ENCODE peak calls at places on chromosome 13, in four cellular contexts. One of them, this sample, is unnamed.

GRCh38 chr13:30204564-30204963 is 102.8 kb downstream of the KATNAL1 start:
- DNase-seq in mesendoderm: no peak
- DNase-seq in left lung: no peak
- DNase-seq in lower lobe of right lung: no peak
- DNase-seq in this sample: no peak

GRCh38 chr13:65943711-65944110 is 1286.4 kb downstream of the PCDH9 start:
- DNase-seq in mesendoderm: no peak
- DNase-seq in left lung: no peak
- DNase-seq in lower lobe of right lung: no peak
- DNase-seq in this sample: no peak

GRCh38 chr13:20191311-20191901 is 1.3 kb downstream of the GJB2 start:
- DNase-seq in mesendoderm: no peak
- DNase-seq in left lung: no peak
- DNase-seq in lower lobe of right lung: no peak
- DNase-seq in this sample: no peak

GRCh38 chr13:114282143-114282685 is 813 bp downstream of the UPF3A start:
- DNase-seq in mesendoderm: no peak
- DNase-seq in left lung: peak; percentile 90
- DNase-seq in lower lobe of right lung: peak; percentile 68
- DNase-seq in this sample: peak; percentile 88

GRCh38 chr13:80084086-80084676 is 256.7 kb downstream of the SPRY2 start:
- DNase-seq in mesendoderm: peak; percentile 88
- DNase-seq in left lung: no peak
- DNase-seq in lower lobe of right lung: no peak
- DNase-seq in this sample: no peak

GRCh38 chr13:51643882-51644281 is 59.6 kb downstream of the WDFY2 start:
- DNase-seq in mesendoderm: peak; percentile 74
- DNase-seq in left lung: no peak
- DNase-seq in lower lobe of right lung: no peak
- DNase-seq in this sample: no peak

GRCh38 chr13:77565635-77566034 is 30.1 kb downstream of the SCEL start:
- DNase-seq in mesendoderm: peak; percentile 40
- DNase-seq in left lung: no peak
- DNase-seq in lower lobe of right lung: no peak
- DNase-seq in this sample: no peak

GRCh38 chr13:51623473-51623872 is 39.2 kb downstream of the WDFY2 start:
- DNase-seq in mesendoderm: no peak
- DNase-seq in left lung: no peak
- DNase-seq in lower lobe of right lung: no peak
- DNase-seq in this sample: no peak

GRCh38 chr13:72160977-72161376 is 294.0 kb upstream of the DACH1 start:
- DNase-seq in mesendoderm: no peak
- DNase-seq in left lung: no peak
- DNase-seq in lower lobe of right lung: no peak
- DNase-seq in this sample: no peak

GRCh38 chr13:49649963-49650312 is 21.6 kb downstream of the ARL11 start:
- DNase-seq in mesendoderm: no peak
- DNase-seq in left lung: no peak
- DNase-seq in lower lobe of right lung: no peak
- DNase-seq in this sample: no peak

GRCh38 chr13:27960362-27961226 is 8.5 kb downstream of the CDX2 start:
- DNase-seq in mesendoderm: peak; percentile 86
- DNase-seq in left lung: peak; percentile 83
- DNase-seq in lower lobe of right lung: peak; percentile 72
- DNase-seq in this sample: no peak

GRCh38 chr13:53343345-53343744 is 314.7 kb downstream of the OLFM4 start:
- DNase-seq in mesendoderm: peak; percentile 83
- DNase-seq in left lung: no peak
- DNase-seq in lower lobe of right lung: no peak
- DNase-seq in this sample: no peak

GRCh38 chr13:101700598-101700997 is 248.1 kb downstream of the ITGBL1 start:
- DNase-seq in mesendoderm: no peak
- DNase-seq in left lung: no peak
- DNase-seq in lower lobe of right lung: no peak
- DNase-seq in this sample: no peak

GRCh38 chr13:104408733-104409132 is 1342.5 kb upstream of the SLC10A2 start:
- DNase-seq in mesendoderm: peak; percentile 34
- DNase-seq in left lung: no peak
- DNase-seq in lower lobe of right lung: no peak
- DNase-seq in this sample: no peak

GRCh38 chr13:112065521-112065866 is 1.5 kb upstream of the SOX1 start:
- DNase-seq in mesendoderm: no peak
- DNase-seq in left lung: no peak
- DNase-seq in lower lobe of right lung: no peak
- DNase-seq in this sample: no peak

GRCh38 chr13:109773276-109773675 is 13.1 kb downstream of the IRS2 start:
- DNase-seq in mesendoderm: no peak
- DNase-seq in left lung: no peak
- DNase-seq in lower lobe of right lung: no peak
- DNase-seq in this sample: no peak

GRCh38 chr13:23871616-23872220 is 17.5 kb downstream of the MIPEP start:
- DNase-seq in mesendoderm: peak; percentile 34
- DNase-seq in left lung: no peak
- DNase-seq in lower lobe of right lung: no peak
- DNase-seq in this sample: no peak

GRCh38 chr13:70964124-70964523 is 855.9 kb upstream of the KLHL1 start:
- DNase-seq in mesendoderm: no peak
- DNase-seq in left lung: no peak
- DNase-seq in lower lobe of right lung: no peak
- DNase-seq in this sample: no peak

GRCh38 chr13:113458218-113459065 is 5.2 kb upstream of the ADPRHL1 start:
- DNase-seq in mesendoderm: peak; percentile 76
- DNase-seq in left lung: no peak
- DNase-seq in lower lobe of right lung: no peak
- DNase-seq in this sample: no peak

GRCh38 chr13:47572375-47572774 is 428.7 kb downstream of the SUCLA2 start:
- DNase-seq in mesendoderm: no peak
- DNase-seq in left lung: no peak
- DNase-seq in lower lobe of right lung: no peak
- DNase-seq in this sample: no peak

GRCh38 chr13:81275666-81276258 is 934.8 kb upstream of the SPRY2 start:
- DNase-seq in mesendoderm: peak; percentile 55
- DNase-seq in left lung: no peak
- DNase-seq in lower lobe of right lung: no peak
- DNase-seq in this sample: no peak

GRCh38 chr13:31767175-31767900 is 28.0 kb downstream of the RXFP2 start:
- DNase-seq in mesendoderm: peak; percentile 55
- DNase-seq in left lung: no peak
- DNase-seq in lower lobe of right lung: no peak
- DNase-seq in this sample: no peak

GRCh38 chr13:74869846-74870245 is 612.1 kb downstream of the TBC1D4 start:
- DNase-seq in mesendoderm: no peak
- DNase-seq in left lung: no peak
- DNase-seq in lower lobe of right lung: no peak
- DNase-seq in this sample: no peak

GRCh38 chr13:98263841-98264240 is 86.8 kb upstream of the RNF113B start:
- DNase-seq in mesendoderm: no peak
- DNase-seq in left lung: no peak
- DNase-seq in lower lobe of right lung: no peak
- DNase-seq in this sample: no peak

GRCh38 chr13:104416973-104417372 is 1350.8 kb upstream of the SLC10A2 start:
- DNase-seq in mesendoderm: no peak
- DNase-seq in left lung: no peak
- DNase-seq in lower lobe of right lung: no peak
- DNase-seq in this sample: no peak

GRCh38 chr13:110363009-110363408 is 55.9 kb downstream of the COL4A2 start:
- DNase-seq in mesendoderm: peak; percentile 61
- DNase-seq in left lung: no peak
- DNase-seq in lower lobe of right lung: no peak
- DNase-seq in this sample: no peak

GRCh38 chr13:113876341-113877148 is 12.7 kb upstream of the GAS6 start:
- DNase-seq in mesendoderm: no peak
- DNase-seq in left lung: no peak
- DNase-seq in lower lobe of right lung: no peak
- DNase-seq in this sample: no peak

GRCh38 chr13:112246731-112247470 is 129.3 kb upstream of the SPACA7 start:
- DNase-seq in mesendoderm: no peak
- DNase-seq in left lung: no peak
- DNase-seq in lower lobe of right lung: no peak
- DNase-seq in this sample: no peak

GRCh38 chr13:98022210-98022609 is 68.7 kb downstream of the IPO5 start:
- DNase-seq in mesendoderm: peak; percentile 50
- DNase-seq in left lung: no peak
- DNase-seq in lower lobe of right lung: no peak
- DNase-seq in this sample: no peak

DNA sequence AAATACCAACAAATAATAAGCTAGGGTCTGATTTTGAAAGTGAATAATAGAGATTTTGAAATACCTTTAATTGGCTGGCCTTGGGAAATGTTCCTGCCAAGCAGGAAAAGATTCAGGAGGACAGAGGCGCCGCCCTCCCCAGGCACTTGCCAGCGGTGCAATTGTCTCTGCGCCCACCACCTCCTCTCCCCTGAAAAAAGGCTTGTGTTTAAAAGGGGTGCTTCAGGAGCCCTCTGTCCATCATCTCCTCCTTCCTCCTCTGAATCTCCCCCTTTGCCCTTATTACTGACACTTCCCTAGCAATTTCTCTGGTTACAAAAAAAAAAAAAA is 85.6 kb upstream of the GPR183 start:
- DNase-seq in mesendoderm: no peak
- DNase-seq in left lung: no peak
- DNase-seq in lower lobe of right lung: no peak
- DNase-seq in this sample: no peak
- H3K27ac ChIP-seq in mesendoderm: no peak overlapping the region
- H3K27ac ChIP-seq in left lung: no peak overlapping the region
- H3K27ac ChIP-seq in lower lobe of right lung: no peak overlapping the region
- H3K27ac ChIP-seq in this sample: no peak overlapping the region

DNA sequence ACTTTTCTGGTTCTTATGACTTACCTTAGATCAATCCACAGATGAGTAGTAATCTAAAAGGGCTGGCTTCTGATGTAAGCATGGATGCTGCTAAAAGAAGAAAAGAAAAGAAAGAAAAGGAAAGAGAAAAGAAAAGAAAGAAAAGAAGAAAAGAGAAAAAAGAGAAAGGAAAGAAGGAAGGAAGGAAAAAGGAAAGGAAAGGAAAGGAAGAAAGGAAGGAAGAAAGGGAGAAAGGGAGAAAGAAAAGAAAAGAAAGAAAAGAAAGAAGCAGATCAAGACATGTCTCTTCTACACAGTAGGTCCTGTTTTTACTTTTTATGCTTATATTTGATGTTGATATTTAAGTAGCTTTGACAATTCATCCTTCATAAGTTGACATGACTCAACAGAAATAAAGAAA is 421.3 kb downstream of the DIAPH3 start:
- DNase-seq in mesendoderm: no peak
- DNase-seq in left lung: no peak
- DNase-seq in lower lobe of right lung: no peak
- DNase-seq in this sample: no peak
- H3K4me3 ChIP-seq in mesendoderm: no peak overlapping the region
- H3K4me3 ChIP-seq in left lung: no peak overlapping the region
- H3K4me3 ChIP-seq in lower lobe of right lung: no peak overlapping the region
- H3K4me3 ChIP-seq in this sample: no peak overlapping the region

DNA sequence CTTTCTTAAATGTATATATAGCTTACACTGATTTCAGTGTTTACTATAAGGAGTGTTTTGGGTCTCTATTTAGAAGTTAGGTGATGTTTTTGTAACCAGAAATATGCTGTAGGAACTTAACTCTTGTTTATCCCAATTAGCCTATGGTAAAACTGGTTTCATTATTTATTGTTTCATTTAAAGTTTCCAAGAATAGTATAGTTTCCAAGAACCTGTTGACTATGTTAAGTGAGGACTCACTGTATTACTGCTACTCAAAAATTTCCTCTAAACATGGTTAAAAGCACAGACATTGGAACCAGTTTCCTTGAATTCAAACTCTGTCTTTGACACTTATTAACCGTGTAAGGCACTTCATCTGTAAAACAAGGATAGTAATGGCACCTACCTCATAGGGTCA is 187.4 kb downstream of the RGCC start:
- DNase-seq in mesendoderm: no peak
- DNase-seq in left lung: no peak
- DNase-seq in lower lobe of right lung: no peak
- DNase-seq in this sample: no peak
- H3K27ac ChIP-seq in mesendoderm: no peak overlapping the region
- H3K27ac ChIP-seq in left lung: peak overlapping the region; percentile 13
- H3K27ac ChIP-seq in lower lobe of right lung: peak overlapping the region; percentile 49
- H3K27ac ChIP-seq in this sample: no peak overlapping the region

GRCh38 chr13:45047394-45048328 is 58.3 kb downstream of the GPALPP1 start:
- DNase-seq in mesendoderm: peak; percentile 83
- DNase-seq in left lung: no peak
- DNase-seq in lower lobe of right lung: peak; percentile 69
- DNase-seq in this sample: peak; percentile 59

GRCh38 chr13:45049478-45049877 is 60.1 kb downstream of the GPALPP1 start:
- DNase-seq in mesendoderm: no peak
- DNase-seq in left lung: no peak
- DNase-seq in lower lobe of right lung: no peak
- DNase-seq in this sample: no peak

GRCh38 chr13:45042539-45042938 is 53.2 kb downstream of the GPALPP1 start:
- DNase-seq in mesendoderm: no peak
- DNase-seq in left lung: no peak
- DNase-seq in lower lobe of right lung: no peak
- DNase-seq in this sample: no peak

GRCh38 chr13:45048890-45049407 is 59.6 kb downstream of the GPALPP1 start:
- DNase-seq in mesendoderm: peak; percentile 70
- DNase-seq in left lung: no peak
- DNase-seq in lower lobe of right lung: no peak
- DNase-seq in this sample: peak; percentile 23

GRCh38 chr13:45046445-45046844 is 57.1 kb downstream of the GPALPP1 start:
- DNase-seq in mesendoderm: no peak
- DNase-seq in left lung: no peak
- DNase-seq in lower lobe of right lung: no peak
- DNase-seq in this sample: no peak
- H3K4me3 ChIP-seq in mesendoderm: no peak overlapping the region
- H3K4me3 ChIP-seq in left lung: no peak overlapping the region
- H3K4me3 ChIP-seq in lower lobe of right lung: peak overlapping the region; percentile 53
- H3K4me3 ChIP-seq in this sample: peak overlapping the region; percentile 13

GRCh38 chr13:33135097-33135496 is 118.9 kb downstream of the KL start:
- DNase-seq in mesendoderm: no peak
- DNase-seq in left lung: no peak
- DNase-seq in lower lobe of right lung: no peak
- DNase-seq in this sample: no peak
- H3K27ac ChIP-seq in mesendoderm: no peak overlapping the region
- H3K27ac ChIP-seq in left lung: no peak overlapping the region
- H3K27ac ChIP-seq in lower lobe of right lung: no peak overlapping the region
- H3K27ac ChIP-seq in this sample: no peak overlapping the region

This sample was measured in CD4-positive, CD25-positive, alpha-beta regulatory T cell.